ENCODE peak calls at places on chromosomes 6 and 20, in eight cellular contexts. N is AG09319, O is psoas muscle, Z is tibial artery, V is WTC11, K is fibroblast of villous mesenchyme, U is endothelial cell of umbilical vein, R is pancreas. D is an unnamed sample.

GRCh38 chr6:140779341-140779740 is 1353.4 kb upstream of the GJE1 start:
- DNase-seq in N (no peak), O (no peak), Z (no peak), V (no peak), K (peak; percentile 44), U (no peak), R (no peak), D (peak; percentile 44)

GRCh38 chr20:54623923-54624569 is 148.7 kb downstream of the DOK5 start:
- DNase-seq in N (no peak), O (no peak), Z (no peak), V (no peak), K (no peak), U (peak; percentile 8), R (no peak), D (no peak)

GRCh38 chr20:14951707-14952106 is 614.3 kb upstream of the FLRT3 start:
- DNase-seq in N (peak; percentile 56), O (no peak), Z (no peak), V (no peak), K (peak; percentile 30), U (peak; percentile 84), R (no peak), D (peak; percentile 23)

GRCh38 chr6:125363360-125364121 is 61.8 kb upstream of the HDDC2 start:
- DNase-seq in N (no peak), O (peak; percentile 54), Z (peak; percentile 95), V (peak; percentile 63), K (peak; percentile 39), U (peak; percentile 64), R (peak; percentile 64), D (no peak)

GRCh38 chr6:14310955-14311354 is 193.4 kb downstream of the CD83 start:
- DNase-seq in N (no peak), O (no peak), Z (no peak), V (no peak), K (peak; percentile 14), U (no peak), R (no peak), D (no peak)

GRCh38 chr6:11971154-11971553 is 41.0 kb upstream of the HIVEP1 start:
- DNase-seq in N (peak; percentile 82), O (no peak), Z (no peak), V (no peak), K (peak; percentile 69), U (no peak), R (no peak), D (no peak)

GRCh38 chr20:60372822-60373221 is 414.6 kb downstream of the CDH26 start:
- DNase-seq in N (no peak), O (no peak), Z (no peak), V (no peak), K (no peak), U (no peak), R (no peak), D (no peak)

GRCh38 chr6:42211726-42212125 is 5.9 kb downstream of the MRPS10 start:
- DNase-seq in N (no peak), O (no peak), Z (no peak), V (no peak), K (no peak), U (no peak), R (no peak), D (no peak)

GRCh38 chr6:524803-525202 is 132.1 kb downstream of the HUS1B start:
- DNase-seq in N (no peak), O (no peak), Z (no peak), V (peak; percentile 27), K (no peak), U (no peak), R (no peak), D (no peak)

GRCh38 chr20:17654649-17655285 is 27.3 kb downstream of the RRBP1 start:
- DNase-seq in N (no peak), O (peak; percentile 63), Z (peak; percentile 73), V (peak; percentile 80), K (peak; percentile 60), U (peak; percentile 66), R (no peak), D (no peak)

GRCh38 chr6:79180082-79180481 is 54.4 kb downstream of the HMGN3 start:
- DNase-seq in N (no peak), O (no peak), Z (no peak), V (no peak), K (no peak), U (no peak), R (no peak), D (no peak)

GRCh38 chr20:57388953-57389694 is 2.1 kb upstream of the RBM38 start:
- DNase-seq in N (peak; percentile 31), O (peak; percentile 82), Z (peak; percentile 90), V (peak; percentile 78), K (peak; percentile 67), U (peak; percentile 45), R (peak; percentile 92), D (peak; percentile 17)

GRCh38 chr6:47478233-47479155 is 905 bp downstream of the CD2AP start:
- DNase-seq in N (no peak), O (no peak), Z (no peak), V (no peak), K (peak; percentile 49), U (peak; percentile 63), R (no peak), D (no peak)

GRCh38 chr20:1803216-1804128 is 91.7 kb upstream of the SIRPA start:
- DNase-seq in N (no peak), O (peak; percentile 60), Z (peak; percentile 82), V (peak; percentile 78), K (peak; percentile 65), U (peak; percentile 72), R (peak; percentile 63), D (no peak)

GRCh38 chr6:47733879-47734558 is 35.6 kb downstream of the ADGRF4 start:
- DNase-seq in N (no peak), O (no peak), Z (no peak), V (no peak), K (peak; percentile 25), U (peak; percentile 49), R (no peak), D (no peak)

DNA sequence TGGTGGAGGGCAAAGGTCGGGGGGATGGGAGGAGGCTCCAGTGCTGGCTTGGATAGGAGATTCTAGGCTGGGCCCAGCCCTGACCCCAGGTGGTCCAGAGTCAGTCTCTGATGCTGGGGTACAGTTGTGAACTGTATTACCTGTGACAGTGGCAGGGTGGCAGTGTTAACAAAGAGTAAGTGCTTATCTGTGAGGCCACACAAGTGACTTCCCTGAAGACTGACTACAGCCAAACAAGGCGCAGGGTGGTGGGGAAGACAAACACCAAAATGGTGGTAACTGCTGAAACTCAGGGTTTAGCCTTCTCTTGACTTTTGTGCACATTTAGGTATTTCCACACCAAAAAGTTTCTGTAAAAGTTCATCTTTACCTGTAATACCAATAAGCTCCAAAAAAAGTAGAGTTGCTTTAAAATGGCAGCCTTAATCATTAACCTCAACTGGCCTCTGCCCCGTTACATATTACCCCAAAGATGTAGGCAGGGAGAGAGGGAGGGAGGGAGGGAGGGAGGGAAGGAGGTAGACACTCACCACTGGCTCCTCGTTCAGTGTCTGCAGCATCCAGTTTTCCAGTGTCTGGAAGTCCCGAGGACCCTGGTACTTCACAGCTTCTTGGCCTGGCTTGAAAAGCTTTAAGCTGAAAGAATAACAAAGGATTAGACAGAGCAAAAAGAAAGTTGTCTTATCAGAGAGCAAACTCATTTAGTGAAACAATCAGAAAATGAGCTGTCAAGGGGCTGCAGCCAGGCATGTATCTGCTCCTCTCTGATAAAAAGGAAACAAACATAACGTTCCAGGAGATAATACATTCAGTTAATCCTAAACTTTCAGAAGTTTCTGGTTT is 11.3 kb downstream of the TXNDC5 start:
- DNase-seq in N (no peak), O (no peak), Z (no peak), V (peak; percentile 15), K (no peak), U (peak; percentile 40), R (no peak), D (no peak)
- TF ChIP-seq CTCF in N (no peak), O (no peak), Z (no peak), V (no peak), K (peak; percentile 10), U (no peak), R (no peak), D (no peak)

DNA sequence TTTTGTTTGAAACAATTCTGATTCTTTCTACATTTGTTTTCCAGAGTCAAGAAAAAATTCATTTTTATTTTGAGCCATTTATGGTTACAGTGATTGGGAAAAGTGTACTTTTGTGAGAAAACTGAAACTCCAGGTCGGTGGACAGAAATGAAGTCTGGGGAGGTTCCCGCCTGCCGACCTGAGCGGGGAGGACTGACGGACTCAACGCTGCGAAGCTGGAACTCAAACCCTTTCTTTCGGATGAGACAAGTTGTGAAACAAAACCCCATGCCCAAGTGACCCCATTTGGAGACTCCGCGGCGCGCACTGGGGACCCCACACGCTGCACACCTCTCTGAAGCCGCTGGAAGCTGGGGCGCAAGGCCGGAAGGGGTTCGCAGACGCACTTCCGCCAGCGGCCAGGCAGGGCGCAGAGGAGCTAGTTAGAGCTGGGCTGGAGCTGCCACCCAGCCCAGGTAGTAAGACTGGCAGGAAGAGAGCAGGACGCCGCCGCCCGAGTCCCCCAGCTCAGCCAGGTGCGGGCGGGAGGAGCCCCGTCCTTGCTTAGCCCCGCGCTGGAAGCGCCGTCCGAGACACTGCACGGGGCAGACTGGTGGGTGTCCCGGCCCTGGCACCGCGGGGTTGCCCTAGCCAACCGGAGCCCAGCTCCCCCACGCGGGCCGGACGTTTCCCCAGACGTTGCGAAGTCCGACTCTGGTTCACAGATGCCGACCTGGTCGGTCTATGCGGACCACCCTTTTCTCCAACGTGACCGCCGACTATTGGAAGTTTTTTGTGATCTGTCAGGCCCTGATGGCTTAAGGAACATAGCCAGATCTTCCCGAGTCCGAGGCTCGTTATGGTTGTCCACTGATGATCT is 19.8 kb upstream of the ZSCAN16 start:
- DNase-seq in N (peak; percentile 44), O (peak; percentile 78), Z (peak; percentile 86), V (peak; percentile 92), K (peak; percentile 68), U (peak; percentile 72), R (peak; percentile 90), D (no peak)
- TF ChIP-seq CTCF in N (peak; percentile 64), O (peak; percentile 54), Z (peak; percentile 72), V (no peak), K (peak; percentile 67), U (peak; percentile 29), R (peak; percentile 56), D (peak; percentile 60)

DNA sequence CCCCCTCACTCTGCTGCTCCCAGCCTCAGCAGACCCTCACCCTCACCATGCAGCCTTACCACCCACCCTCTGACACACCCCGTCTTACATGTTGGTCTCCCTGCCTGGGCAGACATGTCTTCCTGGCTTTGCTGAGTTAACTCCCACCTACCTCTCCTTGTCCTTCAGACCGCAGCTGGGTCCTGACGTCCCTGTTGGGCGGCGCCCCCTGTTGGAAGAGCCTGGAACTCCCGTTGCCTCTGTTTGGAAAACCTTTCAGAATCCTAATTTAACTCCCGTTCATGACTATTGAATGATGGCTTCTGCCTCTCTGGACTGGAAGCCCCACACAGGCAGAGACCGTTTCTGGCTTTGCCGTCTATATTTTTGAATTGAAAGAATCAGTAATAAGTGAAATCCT is 245.1 kb downstream of the MYLK4 start:
- DNase-seq in N (no peak), O (no peak), Z (no peak), V (peak; percentile 80), K (no peak), U (no peak), R (no peak), D (no peak)
- TF ChIP-seq CTCF in N (peak; percentile 10), O (no peak), Z (no peak), V (peak; percentile 89), K (peak; percentile 36), U (peak; percentile 34), R (no peak), D (peak; percentile 35)

DNA sequence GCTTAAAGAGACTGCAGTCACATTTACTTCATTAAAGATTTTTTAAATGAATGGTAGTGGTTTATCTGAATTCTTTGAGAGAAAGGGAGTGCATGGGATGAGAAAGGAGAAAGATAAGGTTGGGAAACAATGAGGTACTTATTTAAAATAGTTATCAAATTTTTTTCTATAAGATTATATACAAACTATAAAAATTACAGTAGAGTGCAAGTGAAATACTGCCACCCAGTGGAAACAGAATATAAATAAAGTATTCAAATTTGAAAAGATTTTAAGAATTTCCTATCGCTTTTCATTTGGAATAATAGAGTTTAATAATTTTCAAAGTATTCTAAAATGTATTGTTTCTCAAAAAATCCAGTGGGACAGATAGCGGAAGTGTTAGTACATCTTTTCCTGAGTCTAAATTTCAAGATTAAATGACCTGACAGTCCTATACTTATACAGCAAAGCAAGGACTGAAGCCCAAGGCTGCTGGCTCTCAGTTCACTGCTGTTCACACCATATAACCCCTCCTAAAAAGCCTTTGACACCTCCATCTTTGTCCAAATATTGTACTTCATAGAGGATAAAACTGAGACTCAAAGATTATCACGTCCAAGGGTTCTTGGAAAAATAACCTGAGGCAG is 31.1 kb downstream of the EPM2A start:
- DNase-seq in N (no peak), O (no peak), Z (no peak), V (no peak), K (peak; percentile 31), U (peak; percentile 54), R (no peak), D (no peak)
- TF ChIP-seq CTCF in N (peak; percentile 37), O (peak; percentile 57), Z (no peak), V (peak; percentile 24), K (peak; percentile 43), U (peak; percentile 20), R (no peak), D (peak; percentile 29)

D was measured in keratinocyte.